ENCODE peak calls at places on chromosomes 3 and 15, in eight cellular contexts. L is Panc1, Q is adrenal gland, N is neural crest cell, Z is neural progenitor cell, J is left ventricle myocardium inferior, T is nephron progenitor cell, E is esophagus squamous epithelium. D is an unnamed sample.

GRCh38 chr3:72041531-72041930 is 256.6 kb upstream of the PROK2 start:
- DNase-seq in L (no peak), Q (no peak), N (no peak), Z (no peak), J (no peak), T (no peak), E (no peak), D (no peak)

GRCh38 chr15:81092559-81092902 is 41.5 kb upstream of the CFAP161 start:
- DNase-seq in L (no peak), Q (peak; percentile 78), N (no peak), Z (no peak), J (peak; percentile 50), T (no peak), E (no peak), D (no peak)

GRCh38 chr3:43288366-43288765 is 2.0 kb downstream of the SNRK start:
- DNase-seq in L (no peak), Q (no peak), N (no peak), Z (no peak), J (no peak), T (no peak), E (no peak), D (peak; percentile 51)

GRCh38 chr3:192916455-192917257 is 1.0 kb downstream of the MB21D2 start:
- DNase-seq in L (no peak), Q (peak; percentile 81), N (peak; percentile 26), Z (peak; percentile 74), J (peak; percentile 77), T (peak; percentile 65), E (no peak), D (peak; percentile 68)

GRCh38 chr3:55481067-55481917 is 5.8 kb downstream of the WNT5A start:
- DNase-seq in L (no peak), Q (no peak), N (peak; percentile 3), Z (peak; percentile 63), J (peak; percentile 15), T (peak; percentile 57), E (no peak), D (no peak)

GRCh38 chr15:64501396-64501716 is 41.0 kb downstream of the ZNF609 start:
- DNase-seq in L (no peak), Q (no peak), N (no peak), Z (no peak), J (no peak), T (no peak), E (no peak), D (no peak)

GRCh38 chr3:16790432-16791379 is 94.0 kb upstream of the PLCL2 start:
- DNase-seq in L (no peak), Q (no peak), N (no peak), Z (no peak), J (no peak), T (no peak), E (no peak), D (no peak)

GRCh38 chr3:43180027-43180426 is 74.1 kb upstream of the POMGNT2 start:
- DNase-seq in L (no peak), Q (peak; percentile 29), N (no peak), Z (no peak), J (no peak), T (no peak), E (no peak), D (peak; percentile 54)

GRCh38 chr3:52372822-52373504 is 56.8 kb downstream of the DNAH1 start:
- DNase-seq in L (no peak), Q (no peak), N (peak; percentile 28), Z (peak; percentile 67), J (peak; percentile 46), T (peak; percentile 71), E (no peak), D (peak; percentile 63)

GRCh38 chr3:58868101-58868779 is 181.6 kb downstream of the CFAP20DC start:
- DNase-seq in L (no peak), Q (no peak), N (no peak), Z (no peak), J (no peak), T (no peak), E (no peak), D (no peak)

GRCh38 chr3:155423526-155423925 is 130.0 kb upstream of the STRIT1 start:
- DNase-seq in L (no peak), Q (no peak), N (no peak), Z (no peak), J (no peak), T (no peak), E (no peak), D (no peak)

GRCh38 chr3:48232232-48232631 is 8.7 kb upstream of the ZNF589 start:
- DNase-seq in L (no peak), Q (no peak), N (no peak), Z (peak; percentile 45), J (no peak), T (no peak), E (no peak), D (no peak)

GRCh38 chr3:12181806-12182205 is 23.1 kb upstream of the TIMP4 start:
- DNase-seq in L (no peak), Q (no peak), N (no peak), Z (no peak), J (no peak), T (no peak), E (no peak), D (no peak)

GRCh38 chr3:12181301-12181700 is 22.6 kb upstream of the TIMP4 start:
- DNase-seq in L (no peak), Q (no peak), N (no peak), Z (no peak), J (no peak), T (no peak), E (no peak), D (no peak)

GRCh38 chr3:12184541-12184940 is 25.8 kb upstream of the TIMP4 start:
- DNase-seq in L (no peak), Q (no peak), N (no peak), Z (no peak), J (no peak), T (no peak), E (no peak), D (no peak)

GRCh38 chr3:12185172-12185710 is 26.5 kb upstream of the TIMP4 start:
- DNase-seq in L (no peak), Q (no peak), N (no peak), Z (no peak), J (no peak), T (no peak), E (no peak), D (no peak)

DNA sequence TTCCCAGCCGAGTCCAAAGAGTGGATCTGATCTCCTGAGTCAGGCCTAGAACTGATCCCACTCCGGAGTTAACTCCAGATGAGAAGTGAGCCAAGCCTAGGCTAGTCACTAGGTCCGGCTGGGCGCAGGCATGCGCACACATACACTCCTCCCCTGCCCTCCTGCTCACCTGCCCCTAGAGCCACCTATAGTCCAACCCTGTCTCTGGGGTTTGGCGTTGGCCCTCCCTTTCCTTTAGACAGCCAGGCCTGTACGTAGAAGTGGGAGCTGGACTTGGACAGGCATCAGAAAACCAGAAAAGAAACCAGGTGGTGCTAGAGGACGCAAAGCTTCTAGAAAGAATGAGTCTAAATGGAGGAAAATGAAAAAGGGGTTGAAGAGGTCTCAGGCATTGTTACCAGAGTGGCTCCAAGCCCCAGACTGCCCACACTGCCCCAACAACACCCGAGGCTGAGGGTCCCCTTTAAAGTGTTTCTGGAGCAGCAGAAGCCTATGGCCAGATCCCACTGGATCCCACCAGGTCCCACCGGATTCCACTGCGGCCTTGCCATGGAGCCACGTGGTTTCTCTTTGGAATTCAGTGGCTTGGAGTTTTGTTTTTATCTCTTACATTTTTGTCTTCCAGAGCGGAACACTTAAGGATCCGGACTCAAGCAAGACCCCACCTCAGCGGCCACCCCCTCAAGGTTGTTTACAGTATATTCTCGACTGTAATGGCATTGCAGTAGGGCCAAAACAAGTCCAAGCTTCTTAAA is 24.2 kb upstream of the TIMP4 start:
- DNase-seq in L (no peak), Q (no peak), N (no peak), Z (no peak), J (no peak), T (no peak), E (no peak), D (no peak)
- TF ChIP-seq CTCF in L (no peak), Q (no peak), N (no peak), Z (no peak), J (no peak), T (no peak), E (no peak), D (no peak)

GRCh38 chr3:196632033-196632751 is 7.3 kb upstream of the NRROS start:
- DNase-seq in L (no peak), Q (peak; percentile 77), N (peak; percentile 83), Z (peak; percentile 95), J (peak; percentile 88), T (peak; percentile 87), E (peak; percentile 57), D (peak; percentile 89)
- TF ChIP-seq CTCF in L (no peak), Q (peak; percentile 8), N (no peak), Z (no peak), J (peak; percentile 54), T (no peak), E (no peak), D (peak; percentile 58)

GRCh38 chr3:136276049-136276755 is 26.1 kb downstream of the PCCB start:
- DNase-seq in L (no peak), Q (no peak), N (no peak), Z (no peak), J (no peak), T (no peak), E (no peak), D (no peak)
- TF ChIP-seq CTCF in L (no peak), Q (no peak), N (no peak), Z (peak; percentile 27), J (no peak), T (no peak), E (no peak), D (no peak)

GRCh38 chr3:177889158-177889557 is 647.1 kb upstream of the KCNMB2 start:
- DNase-seq in L (no peak), Q (no peak), N (no peak), Z (no peak), J (no peak), T (no peak), E (no peak), D (no peak)

GRCh38 chr3:177887475-177887874 is 648.8 kb upstream of the KCNMB2 start:
- DNase-seq in L (no peak), Q (no peak), N (no peak), Z (no peak), J (no peak), T (no peak), E (no peak), D (peak; percentile 22)

GRCh38 chr3:177894021-177894690 is 642.1 kb upstream of the KCNMB2 start:
- DNase-seq in L (no peak), Q (no peak), N (no peak), Z (no peak), J (no peak), T (no peak), E (no peak), D (no peak)

GRCh38 chr3:177898185-177898584 is 638.1 kb upstream of the KCNMB2 start:
- DNase-seq in L (no peak), Q (no peak), N (no peak), Z (no peak), J (no peak), T (no peak), E (no peak), D (no peak)

DNA sequence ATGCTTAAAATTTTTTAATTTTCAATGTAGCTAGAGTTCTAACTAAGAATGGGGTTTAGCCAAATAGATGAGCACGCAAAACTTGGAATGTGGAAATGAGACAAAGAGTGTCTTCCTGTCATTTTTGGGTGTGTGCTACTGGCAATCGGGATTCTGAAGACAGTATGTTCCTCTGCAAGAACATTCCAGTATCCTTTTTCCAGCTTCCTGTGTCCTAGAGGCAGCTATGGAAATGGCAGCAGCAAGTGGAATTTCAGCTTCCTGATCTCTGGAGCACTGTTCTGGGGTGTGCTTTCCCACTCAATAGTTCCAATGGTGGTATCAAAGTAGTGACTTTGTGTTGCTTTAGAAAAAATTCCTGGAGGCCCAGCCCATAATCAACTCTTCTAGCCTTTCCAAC is 642.9 kb upstream of the KCNMB2 start:
- DNase-seq in L (no peak), Q (no peak), N (no peak), Z (no peak), J (no peak), T (no peak), E (no peak), D (no peak)
- TF ChIP-seq CTCF in L (no peak), Q (no peak), N (no peak), Z (peak; percentile 7), J (peak; percentile 50), T (no peak), E (peak; percentile 17), D (no peak)

GRCh38 chr3:1103525-1103924 is 10.7 kb downstream of the CNTN6 start:
- DNase-seq in L (no peak), Q (no peak), N (no peak), Z (no peak), J (no peak), T (no peak), E (no peak), D (no peak)
- TF ChIP-seq CTCF in L (no peak), Q (no peak), N (no peak), Z (peak; percentile 23), J (no peak), T (no peak), E (no peak), D (no peak)